ENCODE peak calls at places on chromosomes 11 and 22, in six cellular contexts. M, X, D, Z, A and W are unnamed samples. For H3K9me3, the result is how much of the 10 kb centered on the place peaks cover.

GRCh38 chr11:34604216-34604615 is 16.7 kb upstream of the EHF start:
- DNase-seq in X (peak), A (no peak), M (no peak), D (no peak), Z (peak), W (no peak)

GRCh38 chr11:9004310-9004945 is 627 bp upstream of the NRIP3 start:
- DNase-seq in Z (no peak), X (no peak), A (no peak), D (no peak), M (peak), W (peak)

GRCh38 chr11:30936476-30936875 is 350.3 kb upstream of the MPPED2 start:
- DNase-seq in M (no peak), A (no peak), D (no peak), X (no peak), Z (no peak), W (no peak)

GRCh38 chr11:134069996-134070845 is 1.3 kb downstream of the JAM3 start:
- DNase-seq in A (no peak), M (peak), X (no peak), D (no peak), Z (no peak), W (no peak)

GRCh38 chr11:128232588-128232987 is 354.8 kb downstream of the ETS1 start:
- DNase-seq in D (no peak), M (no peak), Z (no peak), A (no peak), X (no peak), W (no peak)

GRCh38 chr11:108915666-108916065 is 250.8 kb downstream of the DDX10 start:
- DNase-seq in Z (no peak), D (no peak), A (no peak), M (no peak), X (no peak), W (no peak)

GRCh38 chr11:76770642-76771445 is 12.3 kb upstream of the TSKU start:
- DNase-seq in A (peak), Z (peak), M (no peak), D (no peak), X (peak), W (no peak)

GRCh38 chr11:1179641-1180040 is 21.9 kb downstream of the MUC5AC start:
- DNase-seq in X (no peak), Z (no peak), M (no peak), D (no peak), A (no peak), W (no peak)

GRCh38 chr11:14789879-14790484 is 102.0 kb downstream of the CYP2R1 start:
- DNase-seq in A (no peak), Z (peak), M (no peak), D (no peak), X (peak), W (no peak)

GRCh38 chr11:102389253-102389652 is 42.2 kb downstream of the BIRC2 start:
- DNase-seq in D (no peak), M (no peak), X (no peak), A (no peak), Z (peak), W (no peak)

GRCh38 chr11:122705396-122705795 is 49.9 kb downstream of the UBASH3B start:
- DNase-seq in A (no peak), M (no peak), X (no peak), D (no peak), Z (no peak), W (no peak)

GRCh38 chr11:45093761-45094455 is 52.5 kb upstream of the PRDM11 start:
- DNase-seq in X (no peak), D (no peak), Z (no peak), M (no peak), A (no peak), W (no peak)

GRCh38 chr11:62612366-62613274 is at the start of the genes EML3 and ROM1:
- DNase-seq in Z (peak), D (no peak), M (peak), X (peak), A (peak), W (peak)

GRCh38 chr11:128786507-128786906 is 80.6 kb downstream of the KCNJ1 start:
- DNase-seq in X (no peak), A (no peak), Z (no peak), D (no peak), M (no peak), W (no peak)

GRCh38 chr11:60792521-60792920 is 7.4 kb downstream of the MS4A10 start:
- DNase-seq in D (no peak), X (no peak), A (no peak), Z (no peak), M (no peak), W (no peak)

GRCh38 chr11:107140988-107141387 is 122.7 kb upstream of the GUCY1A2 start:
- DNase-seq in D (no peak), M (no peak), X (no peak), Z (no peak), A (no peak), W (no peak)

GRCh38 chr22:23404689-23405365 is 175.3 kb downstream of the IGLL1 start:
- DNase-seq in Z (peak), M (peak), D (no peak), X (no peak), A (no peak), W (no peak)

GRCh38 chr11:114090225-114090624 is 30.7 kb downstream of the ZBTB16 start:
- DNase-seq in D (no peak), M (no peak), A (no peak), Z (no peak), X (no peak), W (no peak)

GRCh38 chr22:45584121-45584570 is 81.5 kb downstream of the FBLN1 start:
- DNase-seq in M (no peak), D (no peak), Z (no peak), A (no peak), X (peak), W (peak)

GRCh38 chr11:124278261-124278660 is 22.1 kb downstream of the OR8G5 start:
- DNase-seq in D (no peak), X (no peak), Z (no peak), A (no peak), M (no peak), W (no peak)

GRCh38 chr11:112401036-112401769 is 140.5 kb upstream of the PLET1 start:
- DNase-seq in M (no peak), Z (no peak), D (no peak), A (peak), X (no peak), W (no peak)

GRCh38 chr11:43543313-43543712 is 137.2 kb upstream of the HSD17B12 start:
- DNase-seq in M (no peak), X (no peak), D (no peak), Z (no peak), A (no peak), W (no peak)

GRCh38 chr11:65448074-65448417 is 25.4 kb downstream of the NEAT1 start:
- DNase-seq in A (peak), D (no peak), M (no peak), X (no peak), Z (no peak), W (no peak)

GRCh38 chr22:38953577-38954413 is 3.6 kb upstream of the APOBEC3A start:
- DNase-seq in D (peak), A (no peak), X (peak), M (no peak), Z (peak), W (no peak)

GRCh38 chr11:125315088-125315740 is 150.7 kb downstream of the PKNOX2 start:
- DNase-seq in A (peak), M (no peak), D (no peak), X (no peak), Z (no peak), W (peak)

GRCh38 chr11:67270256-67271211 is 4.3 kb downstream of the GRK2 start:
- DNase-seq in A (no peak), X (no peak), D (no peak), M (no peak), Z (no peak), W (peak)

GRCh38 chr11:68651208-68651984 is 32.9 kb upstream of the GAL start:
- DNase-seq in X (no peak), M (no peak), Z (no peak), A (no peak), D (no peak), W (no peak)

GRCh38 chr11:68650801-68651200 is 33.5 kb upstream of the GAL start:
- DNase-seq in X (no peak), A (no peak), Z (no peak), D (no peak), M (no peak), W (no peak)

GRCh38 chr11:68643576-68643975 is 40.8 kb upstream of the GAL start:
- DNase-seq in A (no peak), X (peak), D (no peak), Z (peak), M (no peak), W (no peak)

GRCh38 chr11:68649851-68650555 is 34.3 kb upstream of the GAL start:
- DNase-seq in X (no peak), M (no peak), D (no peak), A (no peak), Z (no peak), W (no peak)

GRCh38 chr11:68646832-68647231 is 37.5 kb upstream of the GAL start:
- DNase-seq in A (no peak), D (no peak), Z (no peak), M (no peak), X (no peak), W (no peak)
- H3K9me3 ChIP-seq in A (under half), D (under half), Z (under half), M (under half), X (under half), W (under half)

DNA sequence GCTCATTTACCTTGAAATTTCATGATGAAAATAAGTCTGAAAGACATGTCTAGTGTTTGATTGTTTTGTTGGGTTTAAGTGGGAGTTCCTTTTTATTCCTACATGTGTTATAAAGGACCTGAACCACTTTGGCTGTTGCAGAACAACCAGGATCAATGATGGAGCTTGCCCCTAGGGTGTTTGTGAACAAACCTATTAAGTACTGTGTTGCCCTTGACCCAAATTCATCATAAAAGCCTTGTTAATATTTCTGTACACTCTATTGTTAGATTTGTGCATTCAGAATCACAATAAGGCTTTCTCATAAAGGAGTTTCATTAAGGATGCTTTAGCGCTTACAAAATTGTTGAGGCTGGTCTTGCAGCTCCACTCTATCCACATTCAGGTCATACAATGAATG is 452.6 kb downstream of the NELL1 start:
- DNase-seq in X (no peak), Z (no peak), A (no peak), D (no peak), M (no peak), W (no peak)
- H3K9me3 ChIP-seq in X (under half), Z (under half), A (under half), D (under half), M (under half), W (under half)

DNA sequence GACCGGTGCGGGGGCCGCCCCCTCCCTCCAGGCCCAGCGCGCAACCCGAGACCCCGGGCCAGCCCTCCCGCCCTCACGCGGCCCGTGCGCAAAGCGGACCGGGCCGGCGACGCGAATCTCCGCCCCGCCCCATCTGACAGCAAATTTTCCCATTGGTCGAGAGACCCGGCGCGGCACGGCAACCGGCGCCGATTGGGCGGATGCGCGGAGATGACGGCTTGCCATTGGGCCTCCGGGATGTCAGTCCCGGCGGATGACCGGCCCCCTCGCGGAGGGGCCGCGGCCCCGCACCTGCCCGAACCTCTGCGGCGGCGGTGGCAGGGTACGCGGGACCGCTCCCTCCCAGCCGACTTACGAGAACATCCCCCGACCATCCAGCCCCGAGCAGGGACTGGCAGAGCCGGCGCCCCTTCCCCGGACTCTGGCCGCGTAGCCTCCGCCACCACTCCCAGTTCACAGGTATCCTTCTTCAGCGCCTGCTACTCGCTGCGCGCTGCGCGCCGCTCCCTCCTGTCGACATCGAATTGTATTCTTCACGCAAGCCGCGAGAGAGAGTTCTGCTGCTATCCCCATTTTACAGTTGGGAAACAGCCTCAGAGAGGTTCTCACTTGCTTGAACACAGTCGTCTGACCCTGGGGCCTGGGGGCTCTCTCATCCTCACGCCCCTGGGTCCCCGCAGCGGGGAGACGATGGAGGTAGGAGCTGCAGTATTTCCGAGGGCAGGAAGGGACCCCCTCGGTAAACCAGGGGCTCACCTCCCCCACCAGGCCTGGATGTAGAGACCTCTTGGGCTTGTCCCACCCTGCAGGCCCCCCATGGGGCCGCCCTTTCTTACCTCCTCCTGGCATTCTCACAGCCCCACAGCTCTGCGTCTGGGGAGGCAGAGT is at the start of gene ARVCF:
- DNase-seq in X (peak), D (no peak), A (peak), Z (peak), M (peak), W (peak)
- H3K9me3 ChIP-seq in X (under half), D (under half), A (under half), Z (under half), M (under half), W (under half)

DNA sequence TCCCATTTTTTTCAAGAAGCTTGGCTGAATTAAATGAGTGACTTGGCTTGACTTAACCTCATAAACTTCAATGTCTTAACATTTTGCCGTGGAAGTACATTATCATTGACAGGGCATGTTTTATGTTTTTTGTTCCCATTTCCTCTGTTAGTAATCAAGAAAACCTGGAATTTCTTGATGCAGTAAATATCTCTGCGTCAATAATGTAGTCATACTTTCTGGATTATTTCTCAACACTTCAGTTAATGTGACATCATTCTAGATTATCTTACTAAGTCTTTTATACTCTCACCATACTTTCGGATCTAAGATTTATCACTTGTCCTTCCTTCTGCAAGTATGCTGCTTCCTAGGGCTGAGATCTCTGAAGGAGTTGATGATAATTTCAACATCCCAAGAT is 58.6 kb upstream of the PGR start:
- DNase-seq in X (no peak), M (no peak), A (no peak), Z (no peak), D (no peak), W (no peak)
- H3K9me3 ChIP-seq in X (under half), M (under half), A (under half), Z (under half), D (under half), W (under half)

GRCh38 chr11:36002196-36002595 is 58.3 kb downstream of the LDLRAD3 start:
- DNase-seq in X (no peak), D (no peak), Z (no peak), A (no peak), M (no peak), W (no peak)
- H3K9me3 ChIP-seq in X (under half), D (under half), Z (under half), A (under half), M (under half), W (under half)

DNA sequence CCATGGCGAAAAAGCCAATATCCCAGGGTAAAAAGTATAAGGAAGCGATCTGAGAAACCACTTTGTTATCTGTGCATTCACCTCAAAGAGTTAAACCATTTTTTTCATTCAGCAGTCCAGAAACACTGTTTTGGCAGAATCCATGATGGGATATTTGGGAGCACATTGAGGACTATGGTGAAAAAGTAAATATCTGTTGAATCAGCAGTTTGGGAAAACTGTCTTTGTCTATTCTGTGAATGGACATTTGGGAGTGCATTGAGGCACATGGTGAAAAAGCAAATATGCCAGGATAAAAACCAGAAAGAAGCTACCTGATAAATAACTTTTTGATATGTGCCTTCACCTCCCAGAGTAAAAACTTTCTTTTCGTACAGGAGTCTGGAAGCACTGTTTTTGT is 187.4 kb downstream of the OR4A47 start:
- DNase-seq in X (no peak), A (no peak), Z (no peak), M (no peak), D (no peak), W (no peak)
- H3K9me3 ChIP-seq in X (under half), A (under half), Z (under half), M (under half), D (under half), W (under half)

GRCh38 chr11:95318459-95318858 is 87.5 kb upstream of the SESN3 start:
- DNase-seq in X (no peak), M (no peak), D (no peak), Z (no peak), A (no peak), W (no peak)
- H3K9me3 ChIP-seq in X (under half), M (under half), D (under half), Z (under half), A (under half), W (under half)

GRCh38 chr22:49102367-49102766 is 725.3 kb downstream of the BRD1 start:
- DNase-seq in Z (no peak), X (no peak), M (no peak), A (no peak), D (no peak), W (no peak)
- H3K9me3 ChIP-seq in Z (under half), X (under half), M (under half), A (under half), D (under half), W (under half)

GRCh38 chr22:47203554-47203991 is 441.1 kb downstream of the TBC1D22A start:
- DNase-seq in M (no peak), X (no peak), A (no peak), Z (no peak), D (no peak), W (peak)
- H3K9me3 ChIP-seq in M (under half), X (under half), A (under half), Z (under half), D (under half), W (under half)

GRCh38 chr22:49418341-49418894 is 409.3 kb downstream of the BRD1 start:
- DNase-seq in X (no peak), D (no peak), M (no peak), A (no peak), Z (no peak), W (no peak)
- H3K9me3 ChIP-seq in X (under half), D (under half), M (under half), A (under half), Z (under half), W (under half)